ENCODE peak calls at places on chromosomes 5 and 9, in five cellular contexts. F is NB4; W is nephron progenitor cell; B is CD8-positive, alpha-beta T cell; P is A549. O is an unnamed sample.

GRCh38 chr5:28809811-28810750 is 1771.7 kb upstream of the CDH9 start:
- DNase-seq in P (no peak), F (no peak), W (no peak), B (no peak), O (no peak)

GRCh38 chr9:19456996-19457693 is 48.3 kb downstream of the ACER2 start:
- DNase-seq in W (peak; percentile 79), B (peak; percentile 41), F (peak; percentile 87), P (peak; percentile 81), O (peak; percentile 36)

GRCh38 chr9:96554326-96554725 is 65.3 kb downstream of the CDC14B start:
- DNase-seq in W (no peak), F (no peak), B (no peak), P (no peak), O (no peak)

GRCh38 chr5:130520211-130520610 is 615.9 kb downstream of the CHSY3 start:
- DNase-seq in P (no peak), W (no peak), B (no peak), F (no peak), O (no peak)

GRCh38 chr5:83101514-83101913 is 24.2 kb downstream of the XRCC4 start:
- DNase-seq in B (no peak), P (no peak), W (no peak), F (no peak), O (no peak)

GRCh38 chr5:67549947-67550346 is 353.3 kb upstream of the CD180 start:
- DNase-seq in W (no peak), B (no peak), P (no peak), F (no peak), O (no peak)

GRCh38 chr9:70091553-70091952 is 47.9 kb downstream of the MAMDC2 start:
- DNase-seq in W (no peak), F (no peak), P (no peak), B (no peak), O (no peak)

GRCh38 chr9:123787411-123787810 is 142.5 kb downstream of the DENND1A start:
- DNase-seq in F (no peak), W (no peak), B (no peak), P (no peak), O (no peak)

GRCh38 chr5:30040483-30041116 is 1152.9 kb upstream of the CDH6 start:
- DNase-seq in F (peak; percentile 79), W (peak; percentile 67), P (peak; percentile 5), B (no peak), O (no peak)

GRCh38 chr5:151667083-151667482 is 19.6 kb downstream of the SPARC start:
- DNase-seq in P (no peak), W (no peak), B (no peak), F (no peak), O (no peak)

GRCh38 chr9:133368249-133368881 is 7.5 kb downstream of the SURF4 start:
- DNase-seq in P (no peak), F (no peak), B (no peak), W (no peak), O (no peak)

GRCh38 chr5:38404236-38404635 is 145.9 kb downstream of the EGFLAM start:
- DNase-seq in P (no peak), W (no peak), F (no peak), B (no peak), O (no peak)

GRCh38 chr5:125005287-125005686 is 258.8 kb upstream of the ZNF608 start:
- DNase-seq in B (no peak), F (no peak), P (no peak), W (no peak), O (peak; percentile 55)

GRCh38 chr9:68991457-68991856 is 22.5 kb downstream of the PRKACG start:
- DNase-seq in F (no peak), P (no peak), B (no peak), W (no peak), O (no peak)

GRCh38 chr5:79416499-79416898 is 97.4 kb downstream of the HOMER1 start:
- DNase-seq in W (no peak), P (no peak), B (no peak), F (peak; percentile 82), O (peak; percentile 31)

GRCh38 chr5:175659546-175660248 is 1.8 kb downstream of the HRH2 start:
- DNase-seq in W (no peak), P (no peak), B (no peak), F (no peak), O (no peak)

GRCh38 chr9:91001146-91001611 is 199.6 kb downstream of the SYK start:
- DNase-seq in F (no peak), W (no peak), B (no peak), P (peak; percentile 20), O (no peak)

GRCh38 chr9:75039006-75039405 is 10.9 kb upstream of the CARNMT1 start:
- DNase-seq in P (no peak), B (no peak), F (no peak), W (no peak), O (no peak)

GRCh38 chr5:58060971-58061370 is 398.9 kb downstream of the PLK2 start:
- DNase-seq in F (no peak), W (no peak), P (no peak), B (no peak), O (no peak)

GRCh38 chr5:149271195-149271716 is 403 bp upstream of the AFAP1L1 start:
- DNase-seq in B (no peak), F (peak; percentile 37), P (peak; percentile 19), W (no peak), O (no peak)

GRCh38 chr9:109453210-109453842 is 44.8 kb downstream of the PTPN3 start:
- DNase-seq in B (no peak), P (peak; percentile 42), W (no peak), F (peak; percentile 40), O (no peak)

GRCh38 chr5:69503144-69503488 is 10.5 kb downstream of the OCLN start:
- DNase-seq in W (no peak), F (no peak), B (no peak), P (no peak), O (no peak)

GRCh38 chr9:36194326-36195000 is 3.7 kb downstream of the CLTA start:
- DNase-seq in B (no peak), P (no peak), W (no peak), F (no peak), O (no peak)

GRCh38 chr5:10454591-10455272 is 13.1 kb downstream of the ROPN1L start:
- DNase-seq in B (no peak), P (no peak), F (no peak), W (no peak), O (no peak)

GRCh38 chr5:137186759-137187461 is 312.2 kb downstream of the SPOCK1 start:
- DNase-seq in F (no peak), P (no peak), B (no peak), W (no peak), O (no peak)

GRCh38 chr9:137396808-137397367 is 26.1 kb downstream of the EXD3 start:
- DNase-seq in B (no peak), P (no peak), F (no peak), W (no peak), O (no peak)

GRCh38 chr5:139457241-139457640 is 5.3 kb downstream of the ECSCR start:
- DNase-seq in B (no peak), P (no peak), W (no peak), F (no peak), O (no peak)

GRCh38 chr9:125586173-125586512 is 120.9 kb downstream of the MAPKAP1 start:
- DNase-seq in B (no peak), F (no peak), P (no peak), W (no peak), O (no peak)

GRCh38 chr5:128782446-128782845 is 182.8 kb upstream of the SLC27A6 start:
- DNase-seq in W (no peak), F (no peak), P (no peak), B (no peak), O (no peak)

GRCh38 chr9:96501981-96502833 is 52.2 kb downstream of the HABP4 start:
- DNase-seq in W (no peak), P (no peak), F (no peak), B (no peak), O (no peak)

GRCh38 chr5:859391-859790 is 8.6 kb upstream of the ZDHHC11 start:
- DNase-seq in P (no peak), F (no peak), W (no peak), B (no peak), O (no peak)

GRCh38 chr5:142386151-142387021 is 61.6 kb upstream of the SPRY4 start:
- DNase-seq in F (peak; percentile 81), W (no peak), B (no peak), P (no peak), O (no peak)
- TF ChIP-seq CTCF in F (no peak), W (no peak), B (no peak), P (no peak), O (no peak)

DNA sequence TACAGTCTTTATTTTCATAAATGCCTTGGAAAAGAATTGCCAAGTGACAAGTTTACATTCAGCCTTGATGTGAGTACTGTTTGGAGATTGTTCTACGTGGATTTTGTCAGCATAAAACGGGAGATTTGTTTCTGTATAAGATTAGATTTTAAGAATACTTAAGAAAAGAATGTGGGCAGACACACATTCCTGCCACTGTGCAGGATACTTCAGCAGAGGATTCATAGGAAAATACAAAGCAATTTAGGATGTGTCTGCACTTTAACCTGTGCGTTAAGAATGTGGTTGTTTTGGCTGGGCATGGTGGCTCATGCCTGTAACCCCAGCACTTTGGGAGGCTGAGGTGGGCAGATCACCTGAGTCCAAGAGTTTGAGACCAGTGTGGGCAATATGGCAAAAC is 37.2 kb downstream of the GPR107 start:
- DNase-seq in W (no peak), B (no peak), P (no peak), F (no peak), O (no peak)
- TF ChIP-seq CTCF in W (no peak), B (no peak), P (no peak), F (no peak), O (no peak)

GRCh38 chr5:123117989-123118388 is 28.9 kb downstream of the PRDM6 start:
- DNase-seq in P (no peak), F (no peak), B (no peak), W (no peak), O (no peak)

GRCh38 chr5:123122273-123122672 is 33.2 kb downstream of the PRDM6 start:
- DNase-seq in F (no peak), B (no peak), P (no peak), W (no peak), O (no peak)

GRCh38 chr5:123116757-123117156 is 27.7 kb downstream of the PRDM6 start:
- DNase-seq in W (no peak), P (no peak), B (no peak), F (no peak), O (no peak)

GRCh38 chr5:123119334-123119986 is 30.4 kb downstream of the PRDM6 start:
- DNase-seq in F (peak; percentile 19), P (peak; percentile 56), W (peak; percentile 42), B (no peak), O (no peak)

GRCh38 chr5:123120197-123120596 is 31.2 kb downstream of the PRDM6 start:
- DNase-seq in F (no peak), W (no peak), B (no peak), P (peak; percentile 53), O (no peak)
- TF ChIP-seq CTCF in F (no peak), W (peak; percentile 29), B (no peak), P (peak; percentile 19), O (peak; percentile 18)

GRCh38 chr5:99248066-99248465 is 319.3 kb upstream of the CHD1 start:
- DNase-seq in W (no peak), P (no peak), B (no peak), F (no peak), O (no peak)
- TF ChIP-seq CTCF in W (no peak), P (no peak), B (no peak), F (no peak), O (no peak)

DNA sequence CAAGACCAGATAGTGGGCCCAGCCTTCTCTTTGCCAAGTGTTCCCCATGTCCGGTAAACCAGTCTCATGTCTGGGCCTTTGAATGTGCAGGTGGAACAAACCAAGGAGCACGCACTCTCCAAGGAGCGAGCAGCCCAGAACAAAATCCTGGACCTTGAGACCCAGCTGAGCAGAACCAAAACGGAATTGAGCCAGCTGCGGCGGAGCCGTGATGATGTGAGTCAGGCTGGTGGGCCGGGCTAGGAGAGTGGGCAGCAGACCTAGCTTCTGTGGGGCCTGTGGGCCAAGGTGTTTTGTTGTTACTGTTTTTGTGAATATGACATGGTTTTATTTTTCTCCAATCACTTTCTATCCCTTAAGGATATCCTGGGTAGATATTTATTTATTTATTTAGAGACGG is 5.6 kb upstream of the GLE1 start:
- DNase-seq in F (no peak), W (no peak), P (no peak), B (no peak), O (no peak)
- TF ChIP-seq CTCF in F (no peak), W (no peak), P (no peak), B (no peak), O (no peak)

O was measured in GM06990.